ENCODE peak calls at places on chromosomes 1 and 21, in four cellular contexts. O is kidney; I is endodermal cell; L is CD8-positive, alpha-beta T cell. A is an unnamed sample.
A peak's percentile ranks its signal among the peaks of the same experiment; 100 is the strongest.

GRCh38 chr1:44113095-44113609 is 5.5 kb upstream of the KLF17 start:
- DNase-seq in O (no peak), I (no peak), L (no peak), A (no peak)

GRCh38 chr1:29861446-29861845 is 625.1 kb downstream of the PTPRU start:
- DNase-seq in O (no peak), I (no peak), L (no peak), A (no peak)

GRCh38 chr1:53093778-53094532 is 31.9 kb downstream of the PODN start:
- DNase-seq in O (no peak), I (no peak), L (no peak), A (no peak)

GRCh38 chr1:116375165-116375883 is 2.3 kb downstream of the ATP1A1 start:
- DNase-seq in O (no peak), I (no peak), L (no peak), A (no peak)

GRCh38 chr1:41474490-41475271 is 9.8 kb downstream of the EDN2 start:
- DNase-seq in O (peak; percentile 86), I (peak; percentile 63), L (no peak), A (no peak)

GRCh38 chr21:37159053-37159776 is 86.2 kb downstream of the TTC3 start:
- DNase-seq in O (no peak), I (no peak), L (no peak), A (no peak)

GRCh38 chr1:70361727-70362413 is 7.3 kb upstream of the ANKRD13C start:
- DNase-seq in O (no peak), I (no peak), L (no peak), A (peak; percentile 85)

GRCh38 chr1:29267341-29268070 is 31.2 kb downstream of the PTPRU start:
- DNase-seq in O (no peak), I (no peak), L (no peak), A (no peak)

GRCh38 chr1:24892188-24893153 is 37.6 kb downstream of the RUNX3 start:
- DNase-seq in O (no peak), I (no peak), L (peak; percentile 9), A (no peak)

GRCh38 chr1:243294723-243295121 is 38.9 kb downstream of the SDCCAG8 start:
- DNase-seq in O (no peak), I (no peak), L (no peak), A (peak; percentile 41)

GRCh38 chr1:237570530-237570929 is 320.2 kb downstream of the ZP4 start:
- DNase-seq in O (no peak), I (peak; percentile 63), L (no peak), A (no peak)

GRCh38 chr1:180953791-180954721 is 41.4 kb downstream of the KIAA1614 start:
- DNase-seq in O (peak; percentile 90), I (no peak), L (peak; percentile 64), A (peak; percentile 59)

GRCh38 chr1:30733520-30733919 is 10.1 kb upstream of the MATN1 start:
- DNase-seq in O (no peak), I (no peak), L (no peak), A (no peak)

GRCh38 chr1:234212764-234213406 is 160.4 kb upstream of the COA6 start:
- DNase-seq in O (no peak), I (peak; percentile 83), L (peak; percentile 23), A (peak; percentile 12)

GRCh38 chr1:6523566-6523965 is 30.7 kb downstream of the NOL9 start:
- DNase-seq in O (peak; percentile 46), I (peak; percentile 79), L (no peak), A (peak; percentile 66)

GRCh38 chr1:225915538-225915991 is 8.5 kb downstream of the PYCR2 start:
- DNase-seq in O (peak; percentile 59), I (peak; percentile 47), L (no peak), A (no peak)

GRCh38 chr21:14120091-14120734 is 90.5 kb downstream of the LIPI start:
- DNase-seq in O (no peak), I (peak; percentile 90), L (peak; percentile 20), A (no peak)

GRCh38 chr1:16009678-16010077 is 5.6 kb downstream of the SRARP start:
- DNase-seq in O (no peak), I (no peak), L (no peak), A (no peak)

GRCh38 chr1:53739109-53739681 is at the start of gene GLIS1:
- DNase-seq in O (peak; percentile 93), I (peak; percentile 97), L (peak; percentile 20), A (peak; percentile 71)

GRCh38 chr1:216034506-216034905 is 388.7 kb downstream of the USH2A start:
- DNase-seq in O (no peak), I (peak; percentile 82), L (no peak), A (no peak)

GRCh38 chr1:162387226-162388082 is 5.9 kb downstream of the C1orf226 start:
- DNase-seq in O (no peak), I (peak; percentile 35), L (no peak), A (no peak)

GRCh38 chr1:24490101-24490781 is 12.4 kb upstream of the RCAN3 start:
- DNase-seq in O (peak; percentile 71), I (no peak), L (no peak), A (no peak)

GRCh38 chr1:89953072-89953626 is 41.8 kb upstream of the ZNF326 start:
- DNase-seq in O (peak; percentile 80), I (peak; percentile 81), L (peak; percentile 40), A (peak; percentile 85)

GRCh38 chr1:63454269-63454668 is 68.8 kb downstream of the ITGB3BP start:
- DNase-seq in O (no peak), I (no peak), L (no peak), A (peak; percentile 53)

GRCh38 chr1:59541161-59541560 is 244.3 kb downstream of the FGGY start:
- DNase-seq in O (no peak), I (no peak), L (no peak), A (no peak)

GRCh38 chr1:228043281-228043845 is 36.6 kb downstream of the WNT3A start:
- DNase-seq in O (peak; percentile 10), I (no peak), L (no peak), A (no peak)

GRCh38 chr1:2345297-2346075 is 45.9 kb downstream of the MORN1 start:
- DNase-seq in O (peak; percentile 69), I (no peak), L (no peak), A (no peak)

GRCh38 chr1:189597083-189597482 is 880.6 kb downstream of the BRINP3 start:
- DNase-seq in O (no peak), I (no peak), L (no peak), A (no peak)

GRCh38 chr21:16087523-16087922 is 357.7 kb downstream of the USP25 start:
- DNase-seq in O (no peak), I (no peak), L (no peak), A (no peak)

GRCh38 chr1:12173631-12174121 is 6.9 kb downstream of the TNFRSF1B start:
- DNase-seq in O (no peak), I (no peak), L (peak; percentile 92), A (no peak)

GRCh38 chr1:93979040-93979717 is 69.9 kb upstream of the GCLM start:
- DNase-seq in O (no peak), I (no peak), L (no peak), A (no peak)

GRCh38 chr1:113745425-113745824 is 13.9 kb downstream of the PHTF1 start:
- DNase-seq in O (no peak), I (peak; percentile 51), L (no peak), A (no peak)

GRCh38 chr1:101653482-101653946 is 343.2 kb downstream of the OLFM3 start:
- DNase-seq in O (no peak), I (peak; percentile 88), L (no peak), A (peak; percentile 11)
- H3K4me3 ChIP-seq in O (no peak overlapping the region), I (no peak overlapping the region), L (no peak overlapping the region), A (no peak overlapping the region)

DNA sequence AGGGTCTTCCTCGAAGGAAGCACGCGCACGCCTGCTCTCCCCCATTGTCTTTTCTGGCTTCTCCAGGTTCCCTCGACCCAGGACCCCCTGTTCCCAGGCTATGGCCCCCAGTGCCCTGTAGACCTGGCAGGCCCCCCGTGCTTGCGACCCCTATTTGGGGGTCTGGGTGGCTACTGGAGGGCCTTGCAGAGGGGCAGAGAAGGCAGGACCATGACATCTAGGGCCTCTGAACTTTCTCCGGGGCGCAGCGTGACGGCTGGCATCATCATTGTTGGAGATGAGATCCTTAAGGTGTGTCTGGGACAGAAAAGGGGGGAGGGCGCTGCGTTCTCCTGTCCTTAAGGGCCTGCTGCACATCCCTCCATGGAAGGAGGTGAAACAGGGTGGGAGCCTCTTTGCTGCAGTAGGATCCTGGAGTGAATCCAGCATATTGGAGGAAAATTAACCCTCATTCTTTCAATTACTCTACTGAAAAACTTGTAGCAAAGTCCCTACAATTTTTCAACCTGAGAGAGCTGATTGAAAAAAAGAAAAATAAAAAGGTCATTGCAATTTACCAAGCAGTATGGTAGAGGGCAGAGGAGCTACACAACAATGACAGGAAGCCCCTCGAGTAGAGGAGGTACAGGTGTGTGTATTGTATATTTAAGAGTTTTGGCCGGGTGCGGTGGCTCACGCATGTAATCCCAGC is 777 bp downstream of the FLAD1 start:
- DNase-seq in O (peak; percentile 56), I (no peak), L (no peak), A (no peak)
- TF ChIP-seq CTCF in O (no peak), I (no peak), L (no peak), A (no peak)

DNA sequence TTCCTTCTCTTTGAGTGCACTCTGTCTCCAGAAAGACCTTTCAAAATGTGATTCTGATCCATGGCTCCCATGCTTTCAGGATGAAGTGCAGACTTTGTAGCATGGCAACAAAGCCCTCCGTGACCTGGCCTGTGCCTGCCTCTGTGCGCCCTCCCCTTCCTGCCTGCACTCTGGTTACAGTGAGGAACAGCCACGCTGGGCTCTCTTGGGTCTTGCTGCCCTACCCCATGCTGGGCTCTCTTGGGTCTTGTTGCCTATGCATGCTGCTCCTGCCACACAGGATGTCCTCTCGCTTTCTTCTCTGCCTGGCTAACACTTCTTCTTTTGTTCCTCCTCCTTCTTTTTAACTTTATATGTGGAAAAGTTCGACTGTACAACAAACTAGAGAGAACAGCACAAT is 28.0 kb downstream of the LMOD1 start:
- DNase-seq in O (no peak), I (no peak), L (no peak), A (no peak)
- H3K4me3 ChIP-seq in O (no peak overlapping the region), I (no peak overlapping the region), L (no peak overlapping the region), A (no peak overlapping the region)

DNA sequence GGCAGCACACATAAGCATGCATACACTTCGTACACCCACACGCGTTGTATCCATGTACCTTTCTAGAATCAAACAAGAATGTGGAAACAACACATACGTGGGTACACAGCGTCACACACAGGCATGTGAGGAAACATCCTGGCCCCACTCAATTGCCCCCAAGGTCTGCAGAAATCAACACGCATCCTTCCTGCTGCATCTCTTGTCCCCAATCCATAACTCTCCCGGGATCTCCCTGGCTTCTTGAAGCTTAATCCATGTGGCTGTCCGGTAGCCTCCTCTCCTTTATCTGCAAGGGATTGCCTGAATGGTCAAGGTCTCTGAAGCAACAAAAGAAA is 5.5 kb upstream of the TBX15 start:
- DNase-seq in O (no peak), I (no peak), L (no peak), A (no peak)
- TF ChIP-seq CTCF in O (no peak), I (no peak), L (no peak), A (no peak)

GRCh38 chr1:26237230-26237966 is 3.4 kb downstream of the CEP85 start:
- DNase-seq in O (no peak), I (no peak), L (no peak), A (peak; percentile 50)
- H3K4me3 ChIP-seq in O (no peak overlapping the region), I (no peak overlapping the region), L (no peak overlapping the region), A (no peak overlapping the region)